ENCODE peak calls at places on chromosome 17, in six cellular contexts. B is right lobe of liver, Q is A549, N is upper lobe of left lung, Y is stomach, I is esophagus squamous epithelium. C is an unnamed sample.

GRCh38 chr17:70100983-70101382 is 26.0 kb downstream of the KCNJ16 start:
- DNase-seq in Y (no peak), B (no peak), I (no peak), N (no peak), Q (peak; percentile 9), C (no peak)

GRCh38 chr17:68347380-68347779 is 56.1 kb downstream of the ARSG start:
- DNase-seq in I (no peak), B (no peak), Q (no peak), Y (no peak), N (no peak), C (no peak)

GRCh38 chr17:76585649-76586593 is at the start of gene ST6GALNAC2:
- DNase-seq in B (peak; percentile 87), Y (peak; percentile 84), N (peak; percentile 90), Q (peak; percentile 59), I (no peak), C (peak; percentile 94)

GRCh38 chr17:17419621-17420020 is 57.2 kb upstream of the MED9 start:
- DNase-seq in N (no peak), B (no peak), Q (no peak), I (no peak), Y (no peak), C (peak; percentile 82)

GRCh38 chr17:951388-952132 is 28.0 kb downstream of the NXN start:
- DNase-seq in Q (peak; percentile 84), I (no peak), B (no peak), Y (no peak), N (no peak), C (peak; percentile 80)

GRCh38 chr17:60077672-60078519 is 825 bp downstream of the HEATR6 start:
- DNase-seq in N (peak; percentile 31), B (no peak), I (no peak), Y (no peak), Q (no peak), C (no peak)

GRCh38 chr17:17786998-17787397 is 49.8 kb downstream of the SREBF1 start:
- DNase-seq in N (no peak), Y (no peak), I (no peak), B (no peak), Q (no peak), C (no peak)

GRCh38 chr17:50266384-50267073 is 7.7 kb upstream of the TMEM92 start:
- DNase-seq in N (peak; percentile 79), I (no peak), B (peak; percentile 62), Q (peak; percentile 47), Y (peak; percentile 88), C (no peak)

GRCh38 chr17:79970576-79971068 is 65.0 kb downstream of the TBC1D16 start:
- DNase-seq in Q (peak; percentile 75), N (peak; percentile 61), Y (peak; percentile 57), B (peak; percentile 31), I (no peak), C (no peak)

GRCh38 chr17:2828396-2829038 is 32.3 kb downstream of the RAP1GAP2 start:
- DNase-seq in Y (peak; percentile 81), Q (peak; percentile 82), I (no peak), B (peak; percentile 75), N (peak; percentile 79), C (peak; percentile 69)

GRCh38 chr17:2179615-2180295 is 123.8 kb downstream of the SMG6 start:
- DNase-seq in N (peak; percentile 62), Y (peak; percentile 71), Q (no peak), I (no peak), B (peak; percentile 75), C (peak; percentile 84)

GRCh38 chr17:74454197-74455024 is 12.0 kb upstream of the CD300A start:
- DNase-seq in I (no peak), N (peak; percentile 96), Y (no peak), Q (no peak), B (peak; percentile 87), C (peak; percentile 95)

GRCh38 chr17:46262271-46262670 is 32.7 kb upstream of the LRRC37A start:
- DNase-seq in B (no peak), Y (no peak), I (no peak), Q (no peak), N (no peak), C (no peak)

GRCh38 chr17:67178555-67178954 is 66.4 kb downstream of the HELZ start:
- DNase-seq in N (no peak), Q (no peak), B (no peak), I (no peak), Y (no peak), C (no peak)

GRCh38 chr17:142876-143784 is 5.8 kb downstream of the SCGB1C2 start:
- DNase-seq in N (peak; percentile 15), I (no peak), B (peak; percentile 28), Y (no peak), Q (no peak), C (no peak)

GRCh38 chr17:63646492-63646815 is 24.2 kb downstream of the MAP3K3 start:
- DNase-seq in B (no peak), I (no peak), Y (no peak), Q (no peak), N (no peak), C (no peak)

GRCh38 chr17:79991140-79991923 is 44.3 kb downstream of the TBC1D16 start:
- DNase-seq in B (peak; percentile 93), N (peak; percentile 90), Q (peak; percentile 88), Y (peak; percentile 90), I (no peak), C (peak; percentile 84)

GRCh38 chr17:69696645-69697044 is 282.1 kb downstream of the MAP2K6 start:
- DNase-seq in N (no peak), Q (no peak), B (no peak), I (no peak), Y (no peak), C (no peak)

GRCh38 chr17:17528696-17529652 is 32.8 kb upstream of the RASD1 start:
- DNase-seq in Y (peak; percentile 76), Q (no peak), N (peak; percentile 70), B (peak; percentile 98), I (no peak), C (peak; percentile 96)

GRCh38 chr17:28348979-28349378 is 8.3 kb downstream of the POLDIP2 start:
- DNase-seq in Q (no peak), Y (no peak), B (no peak), I (no peak), N (no peak), C (no peak)

GRCh38 chr17:26807024-26807423 is 486.9 kb upstream of the WSB1 start:
- DNase-seq in B (no peak), Y (no peak), I (no peak), N (no peak), Q (no peak), C (no peak)

GRCh38 chr17:26809033-26809432 is 484.9 kb upstream of the WSB1 start:
- DNase-seq in Q (no peak), B (no peak), Y (no peak), N (no peak), I (no peak), C (no peak)
- H3K9me3 ChIP-seq in Q (peaks cover 40% of the 10 kb centered on the region), B (peaks cover 43% of the 10 kb centered on the region), Y (peaks cover 80% of the 10 kb centered on the region), N (peaks cover 9% of the 10 kb centered on the region), I (no peaks in the 10 kb centered on the region), C (no peaks in the 10 kb centered on the region)

DNA sequence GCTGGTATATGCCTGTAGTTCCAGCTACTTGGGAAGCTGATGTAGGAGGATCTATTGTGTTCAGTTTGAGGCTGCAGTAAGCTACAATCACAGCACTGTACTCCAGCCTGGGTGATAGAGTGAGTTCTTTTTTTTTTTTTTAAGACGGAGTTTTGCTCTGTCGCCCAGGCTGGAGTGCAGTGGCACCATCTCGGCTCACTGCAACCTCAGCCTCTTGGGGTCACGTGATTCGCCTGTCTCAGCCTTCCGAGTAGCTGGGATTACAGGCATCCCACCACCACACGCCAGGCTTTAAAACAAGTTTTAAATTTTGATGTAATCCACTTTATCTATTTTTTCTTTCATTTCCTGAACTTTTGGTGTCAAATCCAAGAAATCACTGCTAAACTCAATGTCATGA is 80.3 kb upstream of the STAC2 start:
- DNase-seq in Y (no peak), I (no peak), Q (no peak), B (no peak), N (no peak), C (no peak)
- TF ChIP-seq POLR2A in Y (no peak), I (no peak), Q (no peak), B (no peak), N (no peak), C (no peak)

GRCh38 chr17:65573283-65573603 is 11.8 kb upstream of the AXIN2 start:
- DNase-seq in B (no peak), I (no peak), Y (no peak), Q (no peak), N (no peak), C (no peak)
- H3K4me3 ChIP-seq in B (no peak overlapping the region), I (no peak overlapping the region), Y (no peak overlapping the region), Q (no peak overlapping the region), N (no peak overlapping the region), C (no peak overlapping the region)

DNA sequence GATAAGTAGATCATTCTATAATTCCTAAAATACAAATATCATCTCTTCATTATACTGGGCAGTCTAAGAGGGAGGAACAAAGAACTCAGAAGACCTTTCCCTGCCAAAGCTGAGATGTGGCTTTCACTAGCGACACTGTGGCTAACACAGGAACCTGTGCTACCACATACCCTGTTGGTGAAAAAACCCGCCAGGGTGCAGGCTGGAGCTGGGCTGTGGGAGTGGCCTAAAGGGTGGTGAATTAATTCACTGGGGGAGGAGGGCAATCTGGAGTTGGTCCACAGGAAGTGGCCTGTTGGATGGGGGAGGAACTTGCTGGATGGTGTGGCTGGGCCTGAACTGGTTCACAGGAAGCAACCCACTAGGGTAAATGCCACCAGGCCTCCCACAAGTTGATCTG is 7.4 kb downstream of the ZNF594 start:
- DNase-seq in N (no peak), Q (no peak), B (no peak), Y (no peak), I (no peak), C (no peak)
- H3K9me3 ChIP-seq in N (peaks cover 97% of the 10 kb centered on the region), Q (peaks cover 98% of the 10 kb centered on the region), B (peaks cover 56% of the 10 kb centered on the region), Y (peaks cover 100% of the 10 kb centered on the region), I (peaks cover 33% of the 10 kb centered on the region), C (peaks cover 25% of the 10 kb centered on the region)

GRCh38 chr17:81557276-81558114 is 5.3 kb upstream of the FAAP100 start:
- DNase-seq in N (no peak), B (no peak), I (no peak), Y (no peak), Q (no peak), C (peak; percentile 28)
- TF ChIP-seq POLR2A in N (no peak), B (no peak), I (no peak), Y (no peak), Q (peak; percentile 21), C (no peak)

DNA sequence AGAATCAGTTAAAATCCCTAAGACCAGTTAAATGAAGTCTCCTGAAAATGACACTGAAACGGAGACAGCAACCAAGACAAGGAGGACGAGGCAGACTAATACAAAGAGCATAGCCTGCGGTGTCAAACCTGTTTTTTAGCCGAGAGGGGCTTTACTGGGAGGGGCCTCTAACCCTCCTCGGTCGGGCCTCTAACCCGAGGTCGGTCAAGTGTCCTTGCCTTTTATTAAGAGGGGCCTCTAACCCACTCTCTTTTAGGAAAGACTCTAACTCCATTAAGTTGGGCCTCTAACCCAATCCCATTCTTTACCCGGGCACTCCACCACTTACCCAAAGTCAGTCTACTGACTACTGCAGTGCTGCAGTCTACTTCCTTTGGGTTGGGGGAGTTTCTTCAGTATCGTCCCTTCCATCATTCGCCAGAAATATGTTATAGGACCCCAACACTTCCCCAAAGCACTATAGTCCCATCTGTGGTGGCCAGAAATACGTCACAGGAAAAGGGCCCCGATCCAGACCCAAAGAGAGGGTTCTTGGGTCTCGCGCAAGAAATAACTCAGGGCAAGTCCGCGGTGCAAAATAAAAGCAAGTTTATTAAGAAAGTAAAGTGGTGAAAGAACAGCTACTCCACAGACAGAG is 39.2 kb upstream of the ARL4D start:
- DNase-seq in Y (no peak), B (no peak), N (no peak), Q (no peak), I (no peak), C (no peak)
- H3K4me3 ChIP-seq in Y (peak overlapping the region; percentile 38), B (no peak overlapping the region), N (no peak overlapping the region), Q (peak overlapping the region; percentile 62), I (peak overlapping the region; percentile 44), C (no peak overlapping the region)

C was measured in thyroid gland.